ENCODE peak calls at places on chromosomes 4 and X, in five cellular contexts. H is AG04450, U is neural crest cell, O is mucosa of descending colon, B is PC-9. M is an unnamed sample.

GRCh38 chr4:177220376-177220775 is 89.3 kb upstream of the NEIL3 start:
- DNase-seq in H (no peak), U (no peak), O (no peak), B (no peak), M (no peak)

GRCh38 chrX:120316587-120317283 is 5.5 kb upstream of the TMEM255A start:
- DNase-seq in H (no peak), U (no peak), O (no peak), B (peak; percentile 97), M (no peak)

GRCh38 chr4:76208005-76208765 is 5.4 kb downstream of the SCARB2 start:
- DNase-seq in H (peak; percentile 80), U (no peak), O (peak; percentile 82), B (no peak), M (no peak)

GRCh38 chr4:126807132-126807531 is 825.6 kb upstream of the INTU start:
- DNase-seq in H (no peak), U (no peak), O (no peak), B (no peak), M (no peak)

GRCh38 chrX:53128097-53128749 is 34.3 kb downstream of the KANTR start:
- DNase-seq in H (no peak), U (no peak), O (no peak), B (no peak), M (no peak)

GRCh38 chr4:8644461-8644891 is 51.9 kb downstream of the CPZ start:
- DNase-seq in H (no peak), U (no peak), O (no peak), B (no peak), M (no peak)

GRCh38 chr4:173490817-173491518 is 39.1 kb downstream of the HAND2 start:
- DNase-seq in H (peak; percentile 26), U (no peak), O (no peak), B (no peak), M (no peak)

GRCh38 chrX:102846544-102847236 is 90.4 kb upstream of the RAB40AL start:
- DNase-seq in H (no peak), U (no peak), O (no peak), B (no peak), M (no peak)

GRCh38 chrX:139246295-139246694 is 284.2 kb upstream of the F9 start:
- DNase-seq in H (no peak), U (no peak), O (no peak), B (no peak), M (no peak)

GRCh38 chr4:4685810-4686209 is 144.0 kb upstream of the STX18 start:
- DNase-seq in H (no peak), U (no peak), O (no peak), B (no peak), M (no peak)
- TF ChIP-seq CTCF in H (no peak), U (no peak), O (no peak), B (no peak), M (no peak)

GRCh38 chrX:118325453-118325852 is 20.5 kb upstream of the WDR44 start:
- DNase-seq in H (no peak), U (no peak), O (no peak), B (no peak), M (no peak)
- TF ChIP-seq CTCF in H (peak; percentile 32), U (peak; percentile 47), O (no peak), B (peak; percentile 58), M (no peak)

GRCh38 chr4:17997129-17997528 is 24.4 kb downstream of the LCORL start:
- DNase-seq in H (no peak), U (no peak), O (no peak), B (no peak), M (no peak)

GRCh38 chr4:17995165-17995564 is 26.4 kb downstream of the LCORL start:
- DNase-seq in H (no peak), U (no peak), O (no peak), B (no peak), M (no peak)
- TF ChIP-seq CTCF in H (no peak), U (no peak), O (no peak), B (no peak), M (no peak)

GRCh38 chr4:130306566-130306965 is 1210.6 kb downstream of the C4orf33 start:
- DNase-seq in H (no peak), U (no peak), O (no peak), B (no peak), M (no peak)
- TF ChIP-seq CTCF in H (no peak), U (no peak), O (no peak), B (no peak), M (no peak)

GRCh38 chr4:6263541-6264540 is 5.8 kb upstream of the WFS1 start:
- DNase-seq in H (no peak), U (no peak), O (peak; percentile 40), B (no peak), M (no peak)
- TF ChIP-seq CTCF in H (peak; percentile 88), U (peak; percentile 58), O (peak; percentile 20), B (peak; percentile 57), M (no peak)

GRCh38 chrX:17082831-17083230 is 136.4 kb downstream of the REPS2 start:
- DNase-seq in H (no peak), U (no peak), O (no peak), B (no peak), M (no peak)
- TF ChIP-seq CTCF in H (peak; percentile 3), U (peak; percentile 46), O (no peak), B (peak; percentile 45), M (no peak)

GRCh38 chr4:103915224-103915869 is 195.6 kb upstream of the TACR3 start:
- DNase-seq in H (no peak), U (no peak), O (no peak), B (no peak), M (no peak)
- TF ChIP-seq CTCF in H (peak; percentile 34), U (peak; percentile 86), O (no peak), B (peak; percentile 75), M (no peak)

GRCh38 chr4:134762053-134762452 is 560.5 kb upstream of the PABPC4L start:
- DNase-seq in H (no peak), U (no peak), O (no peak), B (no peak), M (no peak)
- TF ChIP-seq CTCF in H (peak; percentile 6), U (peak; percentile 35), O (no peak), B (no peak), M (no peak)

GRCh38 chr4:52107745-52108144 is 56.6 kb downstream of the SPATA18 start:
- DNase-seq in H (no peak), U (no peak), O (no peak), B (no peak), M (no peak)
- TF ChIP-seq CTCF in H (no peak), U (no peak), O (no peak), B (no peak), M (no peak)